ENCODE peak calls at places on chromosome X, in nine cellular contexts. F is uterus, J is SK-N-SH, P is foreskin fibroblast, W is cardiac fibroblast, M is astrocyte, A is PC-3, Q is mammary epithelial cell, D is pancreas. O is an unnamed sample.

GRCh38 chrX:32530802-32531403 is 680.4 kb downstream of the DMD start:
- DNase-seq in P (peak), D (peak), F (no peak), Q (peak), W (peak), A (peak), J (no peak), M (peak), O (peak)

GRCh38 chrX:15930585-15930984 is 76.0 kb upstream of the AP1S2 start:
- DNase-seq in M (peak), J (peak), W (peak), P (peak), D (no peak), Q (peak), A (peak), F (no peak), O (no peak)

GRCh38 chrX:1178580-1179057 is 33.8 kb downstream of the CRLF2 start:
- DNase-seq in J (no peak), F (no peak), M (no peak), A (peak), W (no peak), D (no peak), P (no peak), Q (peak), O (no peak)

GRCh38 chrX:11766487-11766886 is 8.4 kb downstream of the MSL3 start:
- DNase-seq in J (no peak), F (no peak), Q (no peak), M (no peak), A (no peak), D (no peak), P (no peak), W (no peak), O (no peak)

GRCh38 chrX:135273162-135273561 is 21.3 kb downstream of the ETDA start:
- DNase-seq in J (no peak), Q (no peak), D (no peak), A (no peak), W (no peak), F (no peak), P (no peak), M (no peak), O (no peak)

GRCh38 chrX:123277347-123277746 is 93.3 kb downstream of the GRIA3 start:
- DNase-seq in D (no peak), A (no peak), F (no peak), P (no peak), J (no peak), W (no peak), Q (no peak), M (no peak), O (no peak)

GRCh38 chrX:107826286-107827136 is 845 bp downstream of the MID2 start:
- DNase-seq in A (peak), Q (peak), J (peak), D (peak), W (peak), P (peak), F (peak), M (peak), O (no peak)

GRCh38 chrX:23765449-23765848 is 17.5 kb upstream of the SAT1 start:
- DNase-seq in M (no peak), A (peak), W (no peak), F (no peak), D (no peak), Q (peak), J (no peak), P (peak), O (no peak)

GRCh38 chrX:108198420-108198819 is 106.8 kb downstream of the ATG4A start:
- DNase-seq in Q (no peak), F (peak), W (peak), M (no peak), A (no peak), D (no peak), J (no peak), P (peak), O (no peak)

GRCh38 chrX:24487576-24487975 is 22.5 kb downstream of the PDK3 start:
- DNase-seq in Q (no peak), A (no peak), D (no peak), F (no peak), M (no peak), P (no peak), J (no peak), W (no peak), O (no peak)

GRCh38 chrX:129230850-129231512 is 292.3 kb downstream of the SMARCA1 start:
- DNase-seq in P (no peak), F (no peak), Q (no peak), W (no peak), D (no peak), J (no peak), A (no peak), M (no peak), O (no peak)

GRCh38 chrX:68018248-68019203 is 414.8 kb downstream of the OPHN1 start:
- DNase-seq in Q (peak), W (peak), M (no peak), D (no peak), J (peak), P (peak), A (peak), F (no peak), O (peak)

GRCh38 chrX:31266172-31267076 is 194.6 kb upstream of the FTHL17 start:
- DNase-seq in A (no peak), J (peak), P (peak), F (peak), D (peak), W (peak), Q (peak), M (no peak), O (no peak)

GRCh38 chrX:144810539-144810938 is 436.8 kb upstream of the SPANXN1 start:
- DNase-seq in W (no peak), M (no peak), P (no peak), F (no peak), J (no peak), D (no peak), Q (no peak), A (no peak), O (no peak)

GRCh38 chrX:128518508-128518907 is 466.3 kb upstream of the ACTRT1 start:
- DNase-seq in F (no peak), Q (peak), D (no peak), W (no peak), P (no peak), A (peak), M (no peak), J (peak), O (no peak)

GRCh38 chrX:141838016-141838415 is at the start of gene MAGEC3:
- DNase-seq in Q (no peak), A (no peak), M (no peak), J (no peak), P (no peak), D (no peak), F (no peak), W (no peak), O (no peak)

GRCh38 chrX:108216862-108217571 is 125.4 kb downstream of the ATG4A start:
- DNase-seq in W (peak), M (no peak), D (no peak), P (peak), F (no peak), J (no peak), A (no peak), Q (no peak), O (no peak)

GRCh38 chrX:109966246-109966645 is 36.7 kb upstream of the TMEM164 start:
- DNase-seq in J (no peak), Q (peak), P (peak), M (no peak), D (no peak), F (no peak), W (peak), A (peak), O (no peak)

GRCh38 chrX:118510076-118510475 is 14.5 kb downstream of the DOCK11 start:
- DNase-seq in D (no peak), M (no peak), J (no peak), P (no peak), W (no peak), A (no peak), Q (no peak), F (no peak), O (no peak)

GRCh38 chrX:51395807-51396728 is 63.4 kb downstream of the NUDT10 start:
- DNase-seq in M (no peak), D (peak), F (peak), J (peak), Q (no peak), A (no peak), P (peak), W (no peak), O (no peak)

GRCh38 chrX:19747672-19748610 is 139.5 kb downstream of the SH3KBP1 start:
- DNase-seq in F (no peak), J (no peak), M (no peak), Q (no peak), D (no peak), P (no peak), A (no peak), W (no peak), O (no peak)

GRCh38 chrX:47831788-47832187 is 4.9 kb upstream of the ZNF81 start:
- DNase-seq in P (peak), J (peak), M (no peak), F (no peak), A (peak), Q (peak), W (peak), D (peak), O (no peak)

GRCh38 chrX:68503830-68504229 is 5.0 kb downstream of the YIPF6 start:
- DNase-seq in W (no peak), J (no peak), F (no peak), D (no peak), Q (peak), A (peak), P (no peak), M (no peak), O (no peak)

GRCh38 chrX:50169717-50170116 is 31.1 kb downstream of the AKAP4 start:
- DNase-seq in P (no peak), F (no peak), Q (no peak), D (no peak), M (no peak), J (no peak), W (no peak), A (no peak), O (no peak)

GRCh38 chrX:81259008-81259713 is 57.3 kb downstream of the SH3BGRL start:
- DNase-seq in D (no peak), P (peak), J (no peak), A (no peak), W (peak), Q (no peak), M (peak), F (no peak), O (no peak)

GRCh38 chrX:10325606-10326005 is 168.8 kb downstream of the CLCN4 start:
- DNase-seq in P (peak), F (no peak), A (no peak), M (peak), Q (no peak), J (no peak), D (no peak), W (peak), O (no peak)

GRCh38 chrX:119654112-119654531 is 38.8 kb downstream of the SEPTIN6 start:
- DNase-seq in M (peak), Q (no peak), A (no peak), D (peak), W (peak), J (peak), F (peak), P (peak), O (peak)

GRCh38 chrX:66731398-66731797 is 92.5 kb upstream of the EDA2R start:
- DNase-seq in Q (peak), F (no peak), D (no peak), W (peak), A (peak), M (peak), P (peak), J (peak), O (no peak)

DNA sequence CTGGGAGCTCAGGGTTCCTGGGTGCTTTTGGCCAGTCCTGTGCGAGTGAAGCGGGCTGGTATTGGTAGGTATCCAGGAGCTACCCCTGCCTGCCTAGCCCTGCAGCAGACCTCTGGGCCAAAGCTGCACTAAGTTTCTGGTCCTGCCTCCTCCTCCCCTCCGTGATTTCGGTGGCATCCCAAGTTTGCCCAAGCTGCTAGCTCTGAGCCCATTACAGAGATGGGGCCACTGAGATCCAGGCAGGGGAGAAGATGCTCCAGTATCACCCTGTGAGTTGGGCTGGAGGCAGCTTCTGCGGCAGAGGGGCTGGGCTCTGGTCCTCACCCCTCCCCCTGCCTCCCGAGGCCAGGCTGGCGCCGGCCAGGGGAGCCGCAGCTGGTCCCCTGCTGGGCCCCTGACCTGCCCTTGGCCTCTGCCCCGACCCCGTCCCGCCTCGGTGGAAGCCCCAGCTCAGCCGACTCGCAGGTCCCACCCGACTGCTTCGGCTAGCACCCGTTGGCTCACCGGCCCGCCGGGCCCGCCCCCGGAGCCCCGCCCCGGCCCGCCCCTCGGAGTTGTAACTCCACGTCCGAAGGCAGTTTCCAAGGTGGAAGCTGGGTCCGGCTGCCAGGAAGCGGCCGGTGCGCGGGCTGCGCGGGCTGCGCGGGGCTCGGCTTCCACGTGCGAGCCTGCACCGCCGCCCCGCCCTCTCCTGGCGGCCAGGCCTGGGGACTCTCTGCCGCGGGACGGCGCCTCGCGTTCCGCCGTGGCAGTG is at the start of gene DUSP9:
- DNase-seq in P (peak), A (peak), F (peak), M (no peak), W (peak), D (peak), Q (no peak), J (peak), O (no peak)
- H3K4me3 ChIP-seq in P (no peak), A (peak), F (no peak), M (no peak), W (no peak), D (peak), Q (no peak), J (no peak), O (no peak)

DNA sequence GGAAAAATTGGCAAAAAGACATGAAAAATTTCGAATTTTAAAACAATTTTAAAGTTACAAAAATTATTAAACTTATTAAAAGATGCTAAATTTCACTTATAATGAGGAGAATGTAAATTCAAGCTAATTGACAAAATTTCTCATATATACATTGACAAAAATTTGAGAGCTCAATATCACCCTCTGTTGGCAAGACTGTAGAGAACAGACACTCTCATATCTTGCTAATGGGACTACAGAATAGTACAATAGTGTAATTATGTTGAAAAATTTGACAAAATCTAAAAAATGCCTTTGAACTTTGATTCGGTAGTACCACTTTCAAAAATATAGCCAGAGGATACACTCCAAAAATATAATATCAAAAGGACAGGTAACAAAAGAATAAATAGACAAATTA is 29.8 kb downstream of the DCAF8L2 start:
- DNase-seq in J (no peak), A (peak), W (peak), D (no peak), P (no peak), F (no peak), M (no peak), Q (peak), O (no peak)
- TF ChIP-seq CTCF in J (peak), A (peak), W (peak), D (no peak), P (no peak), F (no peak), M (peak), Q (peak), O (peak)

GRCh38 chrX:100643943-100644587 is at the start of gene SRPX2:
- DNase-seq in D (no peak), M (peak), P (peak), Q (peak), A (peak), J (no peak), W (peak), F (peak), O (peak)
- H3K4me3 ChIP-seq in D (no peak), M (peak), P (peak), Q (no peak), A (peak), J (peak), W (peak), F (peak), O (peak)

GRCh38 chrX:134246282-134246681 is 9.3 kb downstream of the CCDC160 start:
- DNase-seq in M (no peak), W (no peak), P (no peak), D (no peak), A (peak), J (no peak), F (no peak), Q (no peak), O (no peak)
- TF ChIP-seq CTCF in M (no peak), W (no peak), P (no peak), D (no peak), A (peak), J (no peak), F (no peak), Q (no peak), O (no peak)

DNA sequence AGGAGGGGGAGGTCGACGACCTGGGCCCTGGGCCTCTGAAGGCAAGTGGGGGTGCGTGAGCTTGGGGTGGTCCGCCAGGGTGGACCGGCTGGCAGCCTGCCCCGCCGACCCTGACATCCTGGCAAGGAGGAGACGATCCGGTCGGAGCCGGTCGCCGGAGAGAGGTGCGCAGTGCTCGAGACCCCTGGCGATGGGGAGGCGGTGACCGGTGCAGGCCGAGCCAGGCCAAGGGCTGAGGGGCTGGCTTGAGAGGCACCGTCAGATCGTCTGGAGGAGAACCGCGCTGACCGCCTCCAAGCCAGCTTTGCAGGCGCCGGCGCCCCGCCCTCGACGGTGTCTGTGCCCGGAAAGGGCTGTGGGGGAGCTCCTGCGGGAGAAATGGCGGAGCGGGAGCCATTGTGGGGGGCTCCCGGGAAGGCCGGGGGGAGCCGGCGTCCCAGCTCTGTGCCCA is 25.6 kb downstream of the GPRASP3 start:
- DNase-seq in D (peak), Q (no peak), A (no peak), J (peak), W (peak), M (no peak), F (peak), P (peak), O (no peak)
- H3K4me3 ChIP-seq in D (peak), Q (peak), A (no peak), J (peak), W (peak), M (peak), F (peak), P (peak), O (peak)

DNA sequence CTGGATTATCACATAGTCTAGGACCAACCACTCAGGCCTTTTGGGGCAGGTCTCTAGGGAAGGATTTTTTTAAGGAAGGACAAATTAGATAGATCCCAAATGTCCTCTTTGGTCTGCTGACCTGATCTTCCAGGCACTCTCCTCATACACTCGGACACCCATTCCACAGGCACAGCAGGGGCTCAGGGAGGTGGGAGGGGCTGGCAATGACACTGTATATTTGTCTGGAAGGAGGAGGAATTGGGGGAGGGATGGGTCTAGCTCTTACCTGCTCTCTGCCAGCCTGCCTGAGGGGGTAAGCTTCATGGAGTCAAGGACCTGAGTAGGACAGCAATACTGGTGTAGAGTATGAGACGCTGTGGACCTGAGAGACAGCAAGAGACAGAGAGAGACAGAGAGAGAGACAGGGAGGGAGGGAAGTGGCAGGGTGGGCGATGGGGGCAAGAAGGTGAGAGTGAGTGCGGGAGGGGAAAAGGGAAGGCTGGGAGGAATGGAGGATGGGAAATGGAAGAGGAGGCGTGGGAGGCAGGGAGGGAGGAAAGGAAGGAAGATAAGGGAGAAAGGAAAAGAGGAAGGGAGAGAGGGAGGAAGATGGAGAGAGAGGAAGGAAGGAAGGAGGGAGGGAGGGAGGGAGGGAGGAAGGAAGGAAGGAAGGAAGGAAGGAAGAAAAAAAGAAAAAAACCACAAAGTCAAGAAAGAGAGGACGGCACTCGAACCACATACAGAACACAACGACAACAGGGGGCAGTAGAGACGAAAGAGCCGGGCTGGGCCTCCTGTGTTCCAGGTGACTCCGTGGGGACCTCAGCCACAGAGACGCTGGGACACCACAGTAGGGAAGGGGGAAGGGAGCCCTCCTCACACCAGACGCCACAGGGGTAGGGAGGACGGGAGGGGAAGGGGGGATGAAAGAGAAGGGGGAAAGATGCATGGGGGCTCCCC is 1.8 kb downstream of the IQSEC2 start:
- DNase-seq in J (no peak), Q (no peak), W (no peak), P (no peak), A (no peak), F (no peak), D (no peak), M (no peak), O (no peak)
- TF ChIP-seq CTCF in J (peak), Q (no peak), W (no peak), P (no peak), A (peak), F (no peak), D (no peak), M (no peak), O (peak)

O was measured in retinal pigment epithelial cell.